ENCODE peak calls at places on chromosomes 11 and 22, in four cellular contexts. F is GM12878, G is HepG2, H is HCT116. L is an unnamed sample.

GRCh38 chr11:129573161-129573560 is 197.5 kb downstream of the BARX2 start:
- DNase-seq in G (no peak), H (no peak), F (no peak), L (no peak)

GRCh38 chr11:130909650-130910049 is 6.6 kb downstream of the SNX19 start:
- DNase-seq in F (no peak), G (no peak), H (no peak), L (peak; percentile 44)

GRCh38 chr11:96207459-96208449 is 135.2 kb downstream of the MAML2 start:
- DNase-seq in H (no peak), F (no peak), G (peak; percentile 84), L (peak; percentile 47)

GRCh38 chr11:95465887-95466286 is 234.9 kb upstream of the SESN3 start:
- DNase-seq in G (no peak), F (no peak), H (no peak), L (no peak)

GRCh38 chr11:96228472-96228871 is 114.5 kb downstream of the MAML2 start:
- DNase-seq in F (no peak), H (peak; percentile 16), G (peak; percentile 68), L (no peak)

GRCh38 chr11:81255905-81256304 is 1477.8 kb downstream of the FAM181B start:
- DNase-seq in H (no peak), G (no peak), F (no peak), L (no peak)

GRCh38 chr11:36746886-36747710 is 149.1 kb upstream of the RAG2 start:
- DNase-seq in F (peak; percentile 71), G (peak; percentile 87), H (peak; percentile 86), L (peak; percentile 93)

GRCh38 chr22:23696326-23696851 is 5.6 kb downstream of the RGL4 start:
- DNase-seq in G (no peak), F (peak; percentile 33), H (no peak), L (peak; percentile 92)

GRCh38 chr11:17607572-17608570 is 60.8 kb downstream of the OTOG start:
- DNase-seq in F (no peak), H (no peak), G (no peak), L (no peak)

GRCh38 chr11:26599876-26600434 is 27.9 kb upstream of the MUC15 start:
- DNase-seq in G (no peak), F (no peak), H (no peak), L (no peak)

GRCh38 chr11:19907839-19908238 is 195.2 kb downstream of the NAV2 start:
- DNase-seq in H (no peak), G (no peak), F (no peak), L (no peak)

GRCh38 chr11:72429626-72430025 is 4.7 kb downstream of the CLPB start:
- DNase-seq in F (no peak), H (no peak), G (no peak), L (no peak)

GRCh38 chr11:48031602-48032001 is 51.2 kb downstream of the PTPRJ start:
- DNase-seq in G (no peak), H (no peak), F (no peak), L (peak; percentile 89)

GRCh38 chr11:33687733-33688479 is 12.7 kb downstream of the C11orf91 start:
- DNase-seq in H (peak; percentile 60), G (peak; percentile 60), F (peak; percentile 33), L (peak; percentile 67)

GRCh38 chr11:128550967-128551522 is 36.3 kb downstream of the ETS1 start:
- DNase-seq in F (no peak), H (no peak), G (no peak), L (no peak)

GRCh38 chr11:75557649-75558494 is 4.2 kb upstream of the SERPINH1 start:
- DNase-seq in H (no peak), G (no peak), F (no peak), L (no peak)

GRCh38 chr11:121711236-121711635 is 258.5 kb upstream of the SORL1-AS1 start:
- DNase-seq in F (no peak), H (no peak), G (peak; percentile 83), L (no peak)

GRCh38 chr11:85752890-85753581 is 57.9 kb downstream of the SYTL2 start:
- DNase-seq in F (no peak), G (no peak), H (no peak), L (peak; percentile 59)

GRCh38 chr11:5705688-5706087 is 16.1 kb downstream of the TRIM22 start:
- DNase-seq in H (no peak), G (no peak), F (no peak), L (no peak)

GRCh38 chr11:19345519-19345847 is 104.7 kb upstream of the E2F8 start:
- DNase-seq in G (no peak), F (no peak), H (no peak), L (peak; percentile 12)

GRCh38 chr11:65558002-65558784 is at the start of gene LTBP3:
- DNase-seq in F (no peak), G (peak; percentile 68), H (no peak), L (peak; percentile 69)

DNA sequence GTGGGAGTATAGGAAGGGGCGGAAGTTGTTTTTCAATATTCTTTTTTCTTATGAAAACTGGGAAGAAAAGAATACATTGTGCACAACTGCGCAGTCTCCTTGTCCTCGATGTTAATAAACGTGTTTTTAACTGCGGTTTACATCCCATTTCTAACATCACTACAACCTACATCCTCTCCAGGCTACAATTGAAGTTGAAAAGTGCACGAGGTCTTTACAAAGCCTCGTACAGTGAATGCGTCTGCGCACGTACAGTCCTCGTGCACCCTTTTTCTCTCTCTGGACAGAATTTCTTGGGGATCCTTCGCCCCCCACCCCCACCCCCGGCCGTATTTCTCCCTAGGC is 102.4 kb downstream of the WT1 start:
- DNase-seq in F (no peak), H (no peak), G (no peak), L (no peak)
- H3K4me3 ChIP-seq in F (no peak overlapping the region), H (no peak overlapping the region), G (no peak overlapping the region), L (no peak overlapping the region)

GRCh38 chr11:7846003-7846402 is 49.3 kb upstream of the OR5P2 start:
- DNase-seq in F (no peak), H (no peak), G (no peak), L (no peak)

GRCh38 chr11:7851391-7851790 is 54.6 kb upstream of the OR5P2 start:
- DNase-seq in H (peak; percentile 8), G (peak; percentile 2), F (no peak), L (peak; percentile 1)
- TF ChIP-seq CTCF in H (peak; percentile 27), G (peak; percentile 24), F (no peak), L (no peak)

GRCh38 chr11:416757-417621 is 2.2 kb upstream of the SIGIRR start:
- DNase-seq in G (no peak), F (no peak), H (no peak), L (peak; percentile 68)
- TF ChIP-seq MAX in G (no peak), F (no peak), H (peak; percentile 44), L (no peak)

DNA sequence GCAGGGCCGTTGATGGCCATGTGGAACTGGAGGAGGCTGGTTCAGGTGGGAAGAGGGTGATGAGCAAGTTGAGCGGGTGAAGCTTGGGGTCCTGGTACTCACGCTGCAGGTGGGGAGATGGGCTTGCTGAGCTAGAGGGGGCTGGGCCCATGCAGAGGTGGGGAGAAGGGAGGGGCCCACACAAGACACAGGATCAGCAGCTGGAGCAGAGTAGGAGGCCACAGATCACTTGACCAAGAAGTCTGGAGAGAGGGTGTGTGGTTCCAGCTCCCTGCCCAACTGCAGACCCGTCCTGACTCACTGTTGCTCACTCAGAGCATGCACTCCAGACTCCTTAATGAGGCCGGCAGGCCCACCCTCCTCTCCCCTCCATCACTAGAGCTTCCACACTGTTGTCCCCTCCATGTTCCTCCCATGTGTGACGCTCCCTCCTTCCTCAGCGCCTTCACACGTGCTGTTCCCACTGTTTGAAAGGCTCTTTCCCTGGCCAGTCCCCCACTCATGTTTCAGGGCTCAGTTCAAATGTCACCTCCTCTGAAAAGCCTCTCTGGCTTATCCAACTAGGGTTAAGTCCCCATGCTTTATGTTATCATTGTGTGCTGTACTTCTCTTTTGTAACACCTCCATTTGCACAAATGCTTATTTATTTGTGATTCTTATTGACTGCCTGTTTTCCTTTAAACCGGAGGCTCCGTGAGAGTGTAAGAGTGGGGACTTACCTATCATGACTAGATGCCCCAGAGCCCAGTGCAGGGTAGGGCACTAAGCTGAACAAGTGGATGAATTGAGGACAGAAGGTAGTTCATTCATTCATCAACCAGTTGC is 2.3 kb downstream of the CCDC86 start:
- DNase-seq in H (no peak), G (no peak), F (no peak), L (peak; percentile 30)
- H3K4me3 ChIP-seq in H (peak overlapping the region; percentile 92), G (peak overlapping the region; percentile 88), F (peak overlapping the region; percentile 92), L (peak overlapping the region; percentile 95)

GRCh38 chr11:120385110-120385509 is 48.9 kb downstream of the ARHGEF12 start:
- DNase-seq in H (no peak), F (no peak), G (no peak), L (no peak)
- TF ChIP-seq CTCF in H (no peak), F (no peak), G (no peak), L (no peak)

DNA sequence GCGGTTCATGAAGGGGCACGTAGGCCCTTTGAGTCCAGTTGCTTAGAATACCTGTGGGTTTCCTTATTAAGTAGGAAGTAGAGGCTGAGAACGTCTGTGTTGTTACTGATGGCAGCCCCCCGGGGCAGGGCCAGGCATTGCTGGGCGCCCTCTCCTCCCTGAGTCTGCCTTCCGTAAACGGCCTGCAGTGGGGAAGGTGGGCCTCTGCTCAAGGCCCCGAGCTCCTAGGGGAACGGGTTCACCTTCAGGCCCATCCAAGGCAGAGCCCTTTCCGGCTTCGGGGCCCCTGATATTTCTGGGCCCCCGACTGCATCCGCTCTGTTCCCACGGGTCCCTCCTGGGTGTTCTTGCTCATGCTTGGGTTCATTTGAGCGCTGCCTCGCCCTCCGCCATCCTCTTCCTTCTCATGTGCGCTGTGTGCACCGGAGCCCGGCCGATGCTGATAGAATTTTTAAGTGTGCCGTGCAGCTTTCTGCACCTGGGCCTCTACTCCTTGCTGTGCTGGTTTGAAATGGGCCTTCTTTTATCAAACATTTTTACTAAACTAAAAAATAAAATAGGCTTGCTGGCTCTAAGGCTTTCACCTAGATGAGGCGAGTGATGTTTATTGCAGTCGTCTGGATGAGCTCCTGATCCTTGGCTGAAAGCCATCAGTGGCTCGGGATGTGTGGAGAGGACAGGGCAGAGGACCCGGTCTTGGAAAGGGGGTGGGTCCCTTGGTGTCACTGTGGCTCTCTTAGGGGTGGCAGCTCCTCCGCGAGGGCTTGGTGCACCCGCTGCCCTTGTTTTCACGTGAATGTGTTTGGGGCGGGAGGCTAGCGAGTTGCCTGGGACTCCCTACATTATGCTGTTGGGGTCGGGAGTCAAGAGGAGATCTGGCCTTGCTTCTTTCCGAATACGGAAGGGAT is 12.3 kb downstream of the TBC1D22A start:
- DNase-seq in G (no peak), F (no peak), H (no peak), L (no peak)
- TF ChIP-seq MAX in G (no peak), F (no peak), H (no peak), L (no peak)

GRCh38 chr22:19776433-19777031 is 16.0 kb downstream of the TBX1 start:
- DNase-seq in H (no peak), G (no peak), F (no peak), L (peak; percentile 84)

GRCh38 chr22:19779685-19780268 is 19.2 kb downstream of the TBX1 start:
- DNase-seq in H (no peak), G (no peak), F (no peak), L (no peak)

GRCh38 chr22:19775496-19776325 is 15.1 kb downstream of the TBX1 start:
- DNase-seq in G (no peak), H (no peak), F (no peak), L (no peak)

GRCh38 chr22:19782533-19782932 is 22.0 kb downstream of the TBX1 start:
- DNase-seq in F (no peak), G (no peak), H (no peak), L (no peak)

GRCh38 chr22:19779011-19779421 is 18.4 kb downstream of the TBX1 start:
- DNase-seq in H (no peak), G (no peak), F (no peak), L (no peak)
- H3K4me3 ChIP-seq in H (no peak overlapping the region), G (no peak overlapping the region), F (no peak overlapping the region), L (no peak overlapping the region)

GRCh38 chr22:46069518-46070214 is 80.7 kb upstream of the PPARA start:
- DNase-seq in H (peak; percentile 91), F (no peak), G (no peak), L (peak; percentile 89)
- TF ChIP-seq CTCF in H (no peak), F (no peak), G (no peak), L (no peak)

L was measured in NB4.